ENCODE peak calls at places on chromosomes 1 and 21, in five cellular contexts. One of them, this sample, is unnamed.

GRCh38 chr1:89671775-89672488 is 39.0 kb downstream of the LRRC8C start:
- DNase-seq in neuronal stem cell: no peak
- DNase-seq in COLO829: no peak
- DNase-seq in uterus: no peak
- DNase-seq in HTR-8/SVneo: no peak
- DNase-seq in this sample: no peak

GRCh38 chr1:191541741-191542140 is 616.5 kb upstream of the RGS18 start:
- DNase-seq in neuronal stem cell: no peak
- DNase-seq in COLO829: no peak
- DNase-seq in uterus: no peak
- DNase-seq in HTR-8/SVneo: no peak
- DNase-seq in this sample: no peak

GRCh38 chr1:206687915-206688442 is 3.3 kb downstream of the MAPKAPK2 start:
- DNase-seq in neuronal stem cell: no peak
- DNase-seq in COLO829: no peak
- DNase-seq in uterus: no peak
- DNase-seq in HTR-8/SVneo: no peak
- DNase-seq in this sample: no peak

GRCh38 chr1:235864469-235864868 is 2.2 kb downstream of the LYST start:
- DNase-seq in neuronal stem cell: no peak
- DNase-seq in COLO829: no peak
- DNase-seq in uterus: no peak
- DNase-seq in HTR-8/SVneo: no peak
- DNase-seq in this sample: no peak

GRCh38 chr1:232922475-232922874 is 27.9 kb upstream of the NTPCR start:
- DNase-seq in neuronal stem cell: no peak
- DNase-seq in COLO829: no peak
- DNase-seq in uterus: no peak
- DNase-seq in HTR-8/SVneo: no peak
- DNase-seq in this sample: no peak

GRCh38 chr1:14745321-14745720 is 146.8 kb downstream of the KAZN start:
- DNase-seq in neuronal stem cell: no peak
- DNase-seq in COLO829: no peak
- DNase-seq in uterus: no peak
- DNase-seq in HTR-8/SVneo: no peak
- DNase-seq in this sample: no peak

GRCh38 chr1:203572134-203572625 is 54.5 kb upstream of the ATP2B4 start:
- DNase-seq in neuronal stem cell: peak; percentile 79
- DNase-seq in COLO829: no peak
- DNase-seq in uterus: peak; percentile 57
- DNase-seq in HTR-8/SVneo: no peak
- DNase-seq in this sample: no peak

GRCh38 chr1:151165281-151165737 is 393 bp downstream of the LYSMD1 start:
- DNase-seq in neuronal stem cell: peak; percentile 66
- DNase-seq in COLO829: peak; percentile 48
- DNase-seq in uterus: peak; percentile 71
- DNase-seq in HTR-8/SVneo: peak; percentile 51
- DNase-seq in this sample: no peak

GRCh38 chr21:44706706-44707615 is 4.4 kb downstream of the TSPEAR start:
- DNase-seq in neuronal stem cell: no peak
- DNase-seq in COLO829: no peak
- DNase-seq in uterus: no peak
- DNase-seq in HTR-8/SVneo: no peak
- DNase-seq in this sample: no peak

GRCh38 chr1:172325562-172325961 is 94.9 kb upstream of the C1orf105 start:
- DNase-seq in neuronal stem cell: no peak
- DNase-seq in COLO829: peak; percentile 48
- DNase-seq in uterus: no peak
- DNase-seq in HTR-8/SVneo: no peak
- DNase-seq in this sample: no peak

GRCh38 chr1:2208309-2209239 is 14.0 kb upstream of the FAAP20 start:
- DNase-seq in neuronal stem cell: no peak
- DNase-seq in COLO829: no peak
- DNase-seq in uterus: peak; percentile 76
- DNase-seq in HTR-8/SVneo: peak; percentile 59
- DNase-seq in this sample: no peak

GRCh38 chr1:225627304-225627947 is 25.5 kb downstream of the ENAH start:
- DNase-seq in neuronal stem cell: no peak
- DNase-seq in COLO829: no peak
- DNase-seq in uterus: no peak
- DNase-seq in HTR-8/SVneo: no peak
- DNase-seq in this sample: no peak

GRCh38 chr21:31872452-31873274 is at the start of gene HUNK:
- DNase-seq in neuronal stem cell: peak; percentile 73
- DNase-seq in COLO829: no peak
- DNase-seq in uterus: peak; percentile 42
- DNase-seq in HTR-8/SVneo: no peak
- DNase-seq in this sample: no peak